ENCODE peak calls at places on chromosome 21, in ten cellular contexts. One of them, this sample, is unnamed. For H3K4me1, the result is how much of the 10 kb centered on the place peaks cover.

GRCh38 chr21:43600642-43601397 is 58.5 kb downstream of the HSF2BP start:
- DNase-seq in psoas muscle: no peak
- DNase-seq in CD8-positive, alpha-beta T cell: no peak
- DNase-seq in left ventricle myocardium inferior: no peak
- DNase-seq in endothelial cell of umbilical vein: no peak
- DNase-seq in mesendoderm: no peak
- DNase-seq in fibroblast of lung: peak
- DNase-seq in SJCRH30: peak
- DNase-seq in esophagus squamous epithelium: no peak
- DNase-seq in uterus: no peak
- DNase-seq in this sample: no peak

GRCh38 chr21:43198376-43198775 is 29.6 kb downstream of the CRYAA start:
- DNase-seq in psoas muscle: no peak
- DNase-seq in CD8-positive, alpha-beta T cell: no peak
- DNase-seq in left ventricle myocardium inferior: no peak
- DNase-seq in endothelial cell of umbilical vein: no peak
- DNase-seq in mesendoderm: no peak
- DNase-seq in fibroblast of lung: no peak
- DNase-seq in SJCRH30: no peak
- DNase-seq in esophagus squamous epithelium: no peak
- DNase-seq in uterus: no peak
- DNase-seq in this sample: no peak

GRCh38 chr21:27564684-27565280 is 597.9 kb upstream of the ADAMTS5 start:
- DNase-seq in psoas muscle: no peak
- DNase-seq in CD8-positive, alpha-beta T cell: no peak
- DNase-seq in left ventricle myocardium inferior: peak
- DNase-seq in endothelial cell of umbilical vein: peak
- DNase-seq in mesendoderm: peak
- DNase-seq in fibroblast of lung: peak
- DNase-seq in SJCRH30: peak
- DNase-seq in esophagus squamous epithelium: no peak
- DNase-seq in uterus: peak
- DNase-seq in this sample: peak

GRCh38 chr21:39613029-39613934 is 542 bp downstream of the B3GALT5 start:
- DNase-seq in psoas muscle: no peak
- DNase-seq in CD8-positive, alpha-beta T cell: no peak
- DNase-seq in left ventricle myocardium inferior: no peak
- DNase-seq in endothelial cell of umbilical vein: no peak
- DNase-seq in mesendoderm: peak
- DNase-seq in fibroblast of lung: peak
- DNase-seq in SJCRH30: no peak
- DNase-seq in esophagus squamous epithelium: no peak
- DNase-seq in uterus: no peak
- DNase-seq in this sample: no peak

GRCh38 chr21:31459457-31459856 is 115.4 kb upstream of the TIAM1 start:
- DNase-seq in psoas muscle: no peak
- DNase-seq in CD8-positive, alpha-beta T cell: no peak
- DNase-seq in left ventricle myocardium inferior: no peak
- DNase-seq in endothelial cell of umbilical vein: no peak
- DNase-seq in mesendoderm: peak
- DNase-seq in fibroblast of lung: no peak
- DNase-seq in SJCRH30: no peak
- DNase-seq in esophagus squamous epithelium: no peak
- DNase-seq in uterus: no peak
- DNase-seq in this sample: peak

GRCh38 chr21:20997633-20998455 is at the start of gene NCAM2:
- DNase-seq in psoas muscle: peak
- DNase-seq in CD8-positive, alpha-beta T cell: peak
- DNase-seq in left ventricle myocardium inferior: peak
- DNase-seq in endothelial cell of umbilical vein: peak
- DNase-seq in mesendoderm: peak
- DNase-seq in fibroblast of lung: peak
- DNase-seq in SJCRH30: no peak
- DNase-seq in esophagus squamous epithelium: no peak
- DNase-seq in uterus: peak
- DNase-seq in this sample: peak

GRCh38 chr21:39441502-39442475 is 3.8 kb downstream of the LCA5L start:
- DNase-seq in psoas muscle: no peak
- DNase-seq in CD8-positive, alpha-beta T cell: peak
- DNase-seq in left ventricle myocardium inferior: no peak
- DNase-seq in endothelial cell of umbilical vein: peak
- DNase-seq in mesendoderm: peak
- DNase-seq in fibroblast of lung: peak
- DNase-seq in SJCRH30: peak
- DNase-seq in esophagus squamous epithelium: no peak
- DNase-seq in uterus: no peak
- DNase-seq in this sample: peak

GRCh38 chr21:39300587-39300986 is 12.8 kb downstream of the BRWD1 start:
- DNase-seq in psoas muscle: no peak
- DNase-seq in CD8-positive, alpha-beta T cell: no peak
- DNase-seq in left ventricle myocardium inferior: no peak
- DNase-seq in endothelial cell of umbilical vein: no peak
- DNase-seq in mesendoderm: no peak
- DNase-seq in fibroblast of lung: no peak
- DNase-seq in SJCRH30: no peak
- DNase-seq in esophagus squamous epithelium: no peak
- DNase-seq in uterus: no peak
- DNase-seq in this sample: no peak

GRCh38 chr21:23936224-23936623 is 1671.1 kb downstream of the MRPL39 start:
- DNase-seq in psoas muscle: no peak
- DNase-seq in CD8-positive, alpha-beta T cell: no peak
- DNase-seq in left ventricle myocardium inferior: no peak
- DNase-seq in endothelial cell of umbilical vein: peak
- DNase-seq in mesendoderm: peak
- DNase-seq in fibroblast of lung: peak
- DNase-seq in SJCRH30: peak
- DNase-seq in esophagus squamous epithelium: no peak
- DNase-seq in uterus: no peak
- DNase-seq in this sample: peak

GRCh38 chr21:29181799-29182470 is 51.5 kb downstream of the MAP3K7CL start:
- DNase-seq in psoas muscle: no peak
- DNase-seq in CD8-positive, alpha-beta T cell: no peak
- DNase-seq in left ventricle myocardium inferior: no peak
- DNase-seq in endothelial cell of umbilical vein: peak
- DNase-seq in mesendoderm: peak
- DNase-seq in fibroblast of lung: peak
- DNase-seq in SJCRH30: peak
- DNase-seq in esophagus squamous epithelium: no peak
- DNase-seq in uterus: no peak
- DNase-seq in this sample: peak

GRCh38 chr21:32359719-32360260 is 33.0 kb downstream of the URB1 start:
- DNase-seq in psoas muscle: no peak
- DNase-seq in CD8-positive, alpha-beta T cell: no peak
- DNase-seq in left ventricle myocardium inferior: no peak
- DNase-seq in endothelial cell of umbilical vein: no peak
- DNase-seq in mesendoderm: peak
- DNase-seq in fibroblast of lung: no peak
- DNase-seq in SJCRH30: no peak
- DNase-seq in esophagus squamous epithelium: no peak
- DNase-seq in uterus: no peak
- DNase-seq in this sample: no peak

GRCh38 chr21:18705971-18706370 is 302.4 kb upstream of the TMPRSS15 start:
- DNase-seq in psoas muscle: no peak
- DNase-seq in CD8-positive, alpha-beta T cell: no peak
- DNase-seq in left ventricle myocardium inferior: no peak
- DNase-seq in endothelial cell of umbilical vein: peak
- DNase-seq in mesendoderm: no peak
- DNase-seq in fibroblast of lung: no peak
- DNase-seq in SJCRH30: no peak
- DNase-seq in esophagus squamous epithelium: no peak
- DNase-seq in uterus: no peak
- DNase-seq in this sample: no peak

GRCh38 chr21:14686466-14687276 is 140.6 kb upstream of the SAMSN1 start:
- DNase-seq in psoas muscle: no peak
- DNase-seq in CD8-positive, alpha-beta T cell: no peak
- DNase-seq in left ventricle myocardium inferior: no peak
- DNase-seq in endothelial cell of umbilical vein: no peak
- DNase-seq in mesendoderm: no peak
- DNase-seq in fibroblast of lung: no peak
- DNase-seq in SJCRH30: no peak
- DNase-seq in esophagus squamous epithelium: no peak
- DNase-seq in uterus: no peak
- DNase-seq in this sample: no peak

GRCh38 chr21:44067011-44067839 is 40.0 kb upstream of the PWP2 start:
- DNase-seq in psoas muscle: no peak
- DNase-seq in CD8-positive, alpha-beta T cell: no peak
- DNase-seq in left ventricle myocardium inferior: no peak
- DNase-seq in endothelial cell of umbilical vein: no peak
- DNase-seq in mesendoderm: no peak
- DNase-seq in fibroblast of lung: no peak
- DNase-seq in SJCRH30: no peak
- DNase-seq in esophagus squamous epithelium: no peak
- DNase-seq in uterus: no peak
- DNase-seq in this sample: peak

GRCh38 chr21:32918467-32919140 is 107.1 kb upstream of the OLIG2 start:
- DNase-seq in psoas muscle: no peak
- DNase-seq in CD8-positive, alpha-beta T cell: no peak
- DNase-seq in left ventricle myocardium inferior: no peak
- DNase-seq in endothelial cell of umbilical vein: no peak
- DNase-seq in mesendoderm: peak
- DNase-seq in fibroblast of lung: no peak
- DNase-seq in SJCRH30: peak
- DNase-seq in esophagus squamous epithelium: no peak
- DNase-seq in uterus: no peak
- DNase-seq in this sample: no peak

GRCh38 chr21:46392921-46393320 is 65.8 kb upstream of the DIP2A start:
- DNase-seq in psoas muscle: peak
- DNase-seq in CD8-positive, alpha-beta T cell: no peak
- DNase-seq in left ventricle myocardium inferior: peak
- DNase-seq in endothelial cell of umbilical vein: no peak
- DNase-seq in mesendoderm: no peak
- DNase-seq in fibroblast of lung: no peak
- DNase-seq in SJCRH30: peak
- DNase-seq in esophagus squamous epithelium: no peak
- DNase-seq in uterus: peak
- DNase-seq in this sample: peak

GRCh38 chr21:28099296-28099695 is 893.4 kb downstream of the LTN1 start:
- DNase-seq in psoas muscle: peak
- DNase-seq in CD8-positive, alpha-beta T cell: no peak
- DNase-seq in left ventricle myocardium inferior: peak
- DNase-seq in endothelial cell of umbilical vein: no peak
- DNase-seq in mesendoderm: no peak
- DNase-seq in fibroblast of lung: peak
- DNase-seq in SJCRH30: peak
- DNase-seq in esophagus squamous epithelium: no peak
- DNase-seq in uterus: peak
- DNase-seq in this sample: no peak

GRCh38 chr21:43917515-43918384 is 52.7 kb downstream of the AGPAT3 start:
- DNase-seq in psoas muscle: no peak
- DNase-seq in CD8-positive, alpha-beta T cell: peak
- DNase-seq in left ventricle myocardium inferior: no peak
- DNase-seq in endothelial cell of umbilical vein: no peak
- DNase-seq in mesendoderm: no peak
- DNase-seq in fibroblast of lung: no peak
- DNase-seq in SJCRH30: no peak
- DNase-seq in esophagus squamous epithelium: no peak
- DNase-seq in uterus: no peak
- DNase-seq in this sample: no peak

GRCh38 chr21:30206551-30207251 is 9.2 kb downstream of the CLDN8 start:
- DNase-seq in psoas muscle: no peak
- DNase-seq in CD8-positive, alpha-beta T cell: no peak
- DNase-seq in left ventricle myocardium inferior: no peak
- DNase-seq in endothelial cell of umbilical vein: no peak
- DNase-seq in mesendoderm: peak
- DNase-seq in fibroblast of lung: peak
- DNase-seq in SJCRH30: no peak
- DNase-seq in esophagus squamous epithelium: no peak
- DNase-seq in uterus: no peak
- DNase-seq in this sample: no peak
- H3K27ac ChIP-seq in psoas muscle: no peak
- H3K27ac ChIP-seq in CD8-positive, alpha-beta T cell: no peak
- H3K27ac ChIP-seq in left ventricle myocardium inferior: no peak
- H3K27ac ChIP-seq in endothelial cell of umbilical vein: no peak
- H3K27ac ChIP-seq in mesendoderm: no peak
- H3K27ac ChIP-seq in fibroblast of lung: peak
- H3K27ac ChIP-seq in SJCRH30: no peak
- H3K27ac ChIP-seq in esophagus squamous epithelium: no peak
- H3K27ac ChIP-seq in uterus: no peak
- H3K27ac ChIP-seq in this sample: no peak

GRCh38 chr21:25396135-25396711 is 211.1 kb downstream of the MRPL39 start:
- DNase-seq in psoas muscle: no peak
- DNase-seq in CD8-positive, alpha-beta T cell: peak
- DNase-seq in left ventricle myocardium inferior: no peak
- DNase-seq in endothelial cell of umbilical vein: no peak
- DNase-seq in mesendoderm: no peak
- DNase-seq in fibroblast of lung: no peak
- DNase-seq in SJCRH30: no peak
- DNase-seq in esophagus squamous epithelium: no peak
- DNase-seq in uterus: no peak
- DNase-seq in this sample: no peak
- H3K4me1 ChIP-seq in psoas muscle: under half
- H3K4me1 ChIP-seq in CD8-positive, alpha-beta T cell: under half
- H3K4me1 ChIP-seq in left ventricle myocardium inferior: under half
- H3K4me1 ChIP-seq in endothelial cell of umbilical vein: under half
- H3K4me1 ChIP-seq in mesendoderm: under half
- H3K4me1 ChIP-seq in fibroblast of lung: under half
- H3K4me1 ChIP-seq in SJCRH30: under half
- H3K4me1 ChIP-seq in esophagus squamous epithelium: under half
- H3K4me1 ChIP-seq in uterus: under half
- H3K4me1 ChIP-seq in this sample: under half

DNA sequence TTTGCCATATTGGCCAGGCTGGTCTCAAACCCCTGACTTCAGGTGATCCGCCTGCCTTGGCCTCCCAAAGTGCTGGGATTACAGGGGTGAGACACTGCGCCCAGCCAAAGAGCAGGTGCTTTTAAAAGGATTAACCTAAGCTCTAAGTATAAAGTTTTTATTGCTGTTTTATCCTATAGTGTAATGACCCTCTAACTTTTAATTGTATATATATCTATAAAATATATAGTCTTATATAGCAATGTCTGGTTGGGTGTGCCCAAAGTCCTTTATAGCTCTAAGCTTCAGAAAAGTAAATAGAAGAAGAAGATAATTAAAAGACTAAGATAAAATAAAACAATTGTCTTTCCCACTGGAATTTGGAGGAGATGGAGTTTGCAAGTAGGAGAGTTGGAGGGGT is 73.8 kb upstream of the ATP5PO start:
- DNase-seq in psoas muscle: no peak
- DNase-seq in CD8-positive, alpha-beta T cell: no peak
- DNase-seq in left ventricle myocardium inferior: no peak
- DNase-seq in endothelial cell of umbilical vein: no peak
- DNase-seq in mesendoderm: no peak
- DNase-seq in fibroblast of lung: no peak
- DNase-seq in SJCRH30: no peak
- DNase-seq in esophagus squamous epithelium: no peak
- DNase-seq in uterus: no peak
- DNase-seq in this sample: no peak
- H3K4me3 ChIP-seq in psoas muscle: no peak
- H3K4me3 ChIP-seq in CD8-positive, alpha-beta T cell: no peak
- H3K4me3 ChIP-seq in left ventricle myocardium inferior: no peak
- H3K4me3 ChIP-seq in endothelial cell of umbilical vein: no peak
- H3K4me3 ChIP-seq in mesendoderm: no peak
- H3K4me3 ChIP-seq in fibroblast of lung: no peak
- H3K4me3 ChIP-seq in SJCRH30: no peak
- H3K4me3 ChIP-seq in esophagus squamous epithelium: no peak
- H3K4me3 ChIP-seq in uterus: no peak
- H3K4me3 ChIP-seq in this sample: no peak

DNA sequence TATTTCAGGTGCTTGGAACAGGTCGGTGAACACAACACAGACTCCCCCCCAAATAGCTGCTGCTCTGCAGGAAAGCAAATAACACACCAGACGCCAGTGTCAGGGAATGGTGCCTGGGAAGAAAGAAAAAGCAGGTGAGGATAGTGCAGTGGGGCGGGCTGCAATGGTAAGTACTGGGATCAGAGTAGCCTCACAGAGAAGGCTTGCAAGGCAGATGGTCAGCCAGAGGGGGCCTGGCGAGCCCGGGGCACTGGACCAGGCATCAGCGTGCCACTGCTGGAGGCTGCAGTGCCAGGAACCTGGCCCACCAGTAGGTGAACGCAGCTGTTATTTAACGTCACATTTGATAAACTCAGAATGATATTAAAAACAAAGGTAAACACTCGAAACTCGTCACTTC is 60.0 kb downstream of the POFUT2 start:
- DNase-seq in psoas muscle: no peak
- DNase-seq in CD8-positive, alpha-beta T cell: no peak
- DNase-seq in left ventricle myocardium inferior: no peak
- DNase-seq in endothelial cell of umbilical vein: no peak
- DNase-seq in mesendoderm: no peak
- DNase-seq in fibroblast of lung: no peak
- DNase-seq in SJCRH30: no peak
- DNase-seq in esophagus squamous epithelium: no peak
- DNase-seq in uterus: no peak
- DNase-seq in this sample: no peak
- H3K27ac ChIP-seq in psoas muscle: no peak
- H3K27ac ChIP-seq in CD8-positive, alpha-beta T cell: peak
- H3K27ac ChIP-seq in left ventricle myocardium inferior: no peak
- H3K27ac ChIP-seq in endothelial cell of umbilical vein: no peak
- H3K27ac ChIP-seq in mesendoderm: no peak
- H3K27ac ChIP-seq in fibroblast of lung: peak
- H3K27ac ChIP-seq in SJCRH30: no peak
- H3K27ac ChIP-seq in esophagus squamous epithelium: no peak
- H3K27ac ChIP-seq in uterus: no peak
- H3K27ac ChIP-seq in this sample: no peak